ENCODE peak calls at places on chromosomes 6 and 20, in seven cellular contexts. S is lower lobe of right lung, X is heart left ventricle, P is GM23248, H is sigmoid colon, Y is transverse colon, K is right atrium auricular region. G is an unnamed sample. For H3K4me1, H3K36me3 and H3K27me3, the result is how much of the 10 kb centered on the place peaks cover.

GRCh38 chr6:2488578-2488977 is 243.2 kb upstream of the GMDS start:
- DNase-seq in X (no peak), Y (no peak), P (no peak), S (no peak), K (no peak), H (no peak), G (no peak)

GRCh38 chr6:158797331-158798202 is 21.6 kb downstream of the EZR start:
- DNase-seq in K (no peak), H (no peak), X (no peak), Y (no peak), P (peak), S (no peak), G (no peak)

GRCh38 chr6:132736239-132736638 is 21.5 kb downstream of the VNN2 start:
- DNase-seq in S (no peak), H (no peak), Y (no peak), P (no peak), K (no peak), X (no peak), G (no peak)

GRCh38 chr20:14245368-14245970 is 91.9 kb downstream of the FLRT3 start:
- DNase-seq in Y (no peak), P (peak), S (no peak), H (no peak), X (no peak), K (no peak), G (no peak)

GRCh38 chr20:44739952-44740351 is 5.7 kb upstream of the KCNK15 start:
- DNase-seq in Y (no peak), S (no peak), H (no peak), K (no peak), X (no peak), P (no peak), G (no peak)

GRCh38 chr6:150929403-150929802 is 63.9 kb downstream of the MTHFD1L start:
- DNase-seq in S (no peak), P (no peak), X (no peak), Y (no peak), H (no peak), K (no peak), G (no peak)

GRCh38 chr20:34546751-34547181 is 11.8 kb upstream of the MAP1LC3A start:
- DNase-seq in Y (peak), S (no peak), X (peak), P (no peak), H (no peak), K (no peak), G (no peak)

GRCh38 chr20:5674176-5674660 is 76.0 kb upstream of the SHLD1 start:
- DNase-seq in K (no peak), P (peak), H (no peak), Y (no peak), S (no peak), X (no peak), G (no peak)

GRCh38 chr6:26465776-26466175 is 8.0 kb downstream of the BTN2A1 start:
- DNase-seq in K (no peak), S (no peak), Y (no peak), H (no peak), X (no peak), P (no peak), G (no peak)

GRCh38 chr6:37319856-37320255 is 33.9 kb upstream of the RNF8 start:
- DNase-seq in X (no peak), K (no peak), H (no peak), Y (no peak), S (no peak), P (peak), G (no peak)

GRCh38 chr6:87099472-87099871 is 4.6 kb upstream of the CGA start:
- DNase-seq in Y (no peak), K (no peak), S (no peak), X (no peak), P (no peak), H (no peak), G (no peak)

GRCh38 chr20:258963-259362 is 1.4 kb downstream of the DEFB132 start:
- DNase-seq in H (no peak), Y (no peak), S (no peak), X (no peak), K (peak), P (peak), G (no peak)

GRCh38 chr20:59723607-59724456 is 119.5 kb downstream of the PHACTR3 start:
- DNase-seq in Y (no peak), S (no peak), P (peak), H (no peak), X (no peak), K (no peak), G (no peak)

GRCh38 chr6:119119989-119120388 is 41.5 kb upstream of the FAM184A start:
- DNase-seq in X (no peak), P (peak), H (no peak), K (no peak), S (no peak), Y (no peak), G (no peak)

GRCh38 chr6:166772518-166772917 is 145.5 kb upstream of the RPS6KA2 start:
- DNase-seq in S (no peak), P (no peak), X (no peak), Y (no peak), H (no peak), K (peak), G (no peak)

GRCh38 chr20:18988701-18989100 is 175.1 kb downstream of the SCP2D1 start:
- DNase-seq in P (no peak), X (no peak), K (peak), H (no peak), S (no peak), Y (no peak), G (no peak)

GRCh38 chr6:150915868-150916267 is 50.4 kb downstream of the MTHFD1L start:
- DNase-seq in S (no peak), Y (no peak), K (no peak), X (no peak), H (no peak), P (peak), G (no peak)

GRCh38 chr6:143232849-143233248 is 172.2 kb downstream of the AIG1 start:
- DNase-seq in H (no peak), Y (peak), P (peak), X (no peak), K (no peak), S (peak), G (peak)

GRCh38 chr6:26311385-26312095 is 53.5 kb upstream of the BTN3A2 start:
- DNase-seq in Y (peak), S (no peak), X (no peak), P (peak), K (no peak), H (no peak), G (no peak)

GRCh38 chr6:165679326-165679725 is 16.3 kb upstream of the PDE10A start:
- DNase-seq in X (no peak), H (no peak), P (no peak), S (no peak), Y (no peak), K (no peak), G (no peak)

GRCh38 chr20:10315138-10315537 is 96.5 kb downstream of the SNAP25 start:
- DNase-seq in H (no peak), S (no peak), X (no peak), Y (no peak), P (no peak), K (no peak), G (no peak)

GRCh38 chr6:121309768-121310473 is 24.4 kb downstream of the TBC1D32 start:
- DNase-seq in Y (no peak), P (peak), H (no peak), K (no peak), X (no peak), S (no peak), G (no peak)

GRCh38 chr20:59645761-59646171 is 41.4 kb downstream of the PHACTR3 start:
- DNase-seq in P (peak), K (peak), X (no peak), H (peak), Y (no peak), S (no peak), G (no peak)

GRCh38 chr20:40331699-40332098 is 357.3 kb downstream of the MAFB start:
- DNase-seq in H (no peak), S (peak), Y (peak), P (no peak), X (no peak), K (no peak), G (no peak)

GRCh38 chr20:25991756-25992130 is 295.1 kb upstream of the ZNF337 start:
- DNase-seq in Y (no peak), K (no peak), X (no peak), S (no peak), P (no peak), H (no peak), G (no peak)

GRCh38 chr6:124490123-124490522 is 472.1 kb upstream of the RNF217 start:
- DNase-seq in X (no peak), H (no peak), S (no peak), Y (no peak), K (no peak), P (no peak), G (no peak)

GRCh38 chr6:9295641-9296040 is 860.3 kb upstream of the SLC35B3 start:
- DNase-seq in Y (no peak), X (no peak), P (no peak), S (no peak), H (no peak), K (no peak), G (no peak)

GRCh38 chr20:16434087-16434664 is 139.1 kb downstream of the KIF16B start:
- DNase-seq in S (peak), H (no peak), X (peak), Y (peak), K (no peak), P (peak), G (no peak)

GRCh38 chr6:121823437-121823851 is 388.0 kb downstream of the GJA1 start:
- DNase-seq in H (no peak), P (peak), S (no peak), Y (no peak), K (no peak), X (no peak), G (no peak)

GRCh38 chr20:19756756-19757486 is 1.1 kb upstream of the RIN2 start:
- DNase-seq in K (peak), S (no peak), P (no peak), Y (no peak), X (no peak), H (peak), G (no peak)

GRCh38 chr6:118719351-118720124 is 68.1 kb upstream of the CEP85L start:
- DNase-seq in P (no peak), H (no peak), X (no peak), S (no peak), K (no peak), Y (no peak), G (no peak)

GRCh38 chr6:15265787-15266186 is 19.9 kb downstream of the JARID2 start:
- DNase-seq in S (no peak), Y (no peak), P (peak), X (no peak), K (no peak), H (no peak), G (no peak)
- H3K4me1 ChIP-seq in S (half or more), Y (under half), P (half or more), X (under half), K (half or more), H (under half), G (under half)

DNA sequence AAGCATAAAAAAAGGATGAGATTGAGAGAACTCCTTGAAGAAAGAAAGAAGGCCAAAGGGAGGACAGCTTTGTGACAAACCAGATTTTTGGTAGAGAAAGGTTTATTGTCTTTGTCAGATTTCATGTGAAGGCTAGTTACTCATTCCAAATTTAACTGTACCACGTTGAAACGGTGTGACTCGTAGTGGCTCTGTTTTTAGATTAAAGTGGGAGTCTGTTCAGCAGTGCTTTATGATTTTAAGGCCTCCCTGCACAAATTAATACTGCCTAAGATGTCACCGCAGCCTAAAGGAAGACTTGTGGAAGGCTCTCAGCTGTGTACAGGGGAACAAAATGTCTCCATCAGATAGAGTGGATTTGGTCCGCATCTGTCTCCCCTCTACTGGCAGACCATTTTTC is 35.9 kb downstream of the CDC40 start:
- DNase-seq in P (peak), Y (no peak), X (no peak), H (no peak), S (no peak), K (no peak), G (no peak)
- H3K36me3 ChIP-seq in P (half or more), Y (under half), X (under half), H (under half), S (half or more), K (half or more), G (under half)

DNA sequence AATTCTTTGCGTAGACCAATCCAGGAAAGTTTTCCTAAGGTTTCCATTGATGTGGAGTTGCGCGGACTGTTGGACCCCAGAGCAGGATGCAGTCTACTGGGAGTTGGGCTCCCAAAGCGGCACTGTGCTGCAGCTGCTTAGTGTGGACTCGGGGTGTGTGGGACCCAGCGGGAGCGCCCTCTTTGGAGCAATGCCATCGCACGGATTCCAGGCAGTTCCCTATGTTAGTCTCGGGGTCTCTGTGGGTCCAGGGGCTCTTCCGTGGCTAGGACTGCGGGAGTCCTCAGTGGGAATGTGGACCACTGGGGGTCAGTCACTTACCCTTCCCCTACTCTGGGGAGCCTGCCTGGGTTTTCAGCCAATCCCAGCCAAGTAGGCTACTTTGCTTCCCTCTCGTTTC is 151.7 kb upstream of the OLIG3 start:
- DNase-seq in Y (no peak), H (no peak), X (no peak), P (no peak), S (no peak), K (no peak), G (no peak)
- H3K27me3 ChIP-seq in Y (under half), H (under half), X (under half), P (under half), S (under half), K (under half), G (under half)

DNA sequence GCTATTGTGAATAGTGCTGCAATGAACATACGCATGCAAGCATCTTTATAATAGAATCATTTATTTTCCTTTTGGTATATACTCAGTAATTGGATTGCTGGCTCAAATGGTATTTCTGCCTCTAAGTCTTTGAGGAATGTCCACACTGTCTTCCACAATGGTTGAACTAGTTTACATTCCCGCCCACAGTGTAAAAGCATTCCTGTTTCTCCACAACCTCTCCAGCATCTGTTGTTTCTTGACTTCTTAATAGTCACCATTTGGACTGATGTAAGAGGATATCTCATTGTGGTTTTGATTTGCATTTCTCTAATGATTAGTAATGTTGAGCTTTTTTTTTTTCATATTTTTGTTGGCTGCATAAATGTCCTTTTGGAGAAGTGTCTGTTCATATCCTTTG is 208.7 kb downstream of the PHF3 start:
- DNase-seq in S (no peak), H (no peak), P (peak), K (no peak), Y (no peak), X (no peak), G (no peak)
- H3K4me1 ChIP-seq in S (under half), H (under half), P (under half), K (under half), Y (under half), X (under half), G (under half)

GRCh38 chr20:63933646-63934045 is 22.6 kb downstream of the UCKL1 start:
- DNase-seq in X (peak), K (no peak), H (no peak), S (no peak), Y (no peak), P (no peak), G (no peak)
- H3K36me3 ChIP-seq in X (under half), K (half or more), H (under half), S (half or more), Y (under half), P (under half), G (under half)

GRCh38 chr20:57275334-57275733 is 8.9 kb upstream of the BMP7 start:
- DNase-seq in S (no peak), H (no peak), X (no peak), Y (no peak), K (no peak), P (no peak), G (no peak)
- H3K27me3 ChIP-seq in S (under half), H (under half), X (under half), Y (under half), K (under half), P (half or more), G (under half)

DNA sequence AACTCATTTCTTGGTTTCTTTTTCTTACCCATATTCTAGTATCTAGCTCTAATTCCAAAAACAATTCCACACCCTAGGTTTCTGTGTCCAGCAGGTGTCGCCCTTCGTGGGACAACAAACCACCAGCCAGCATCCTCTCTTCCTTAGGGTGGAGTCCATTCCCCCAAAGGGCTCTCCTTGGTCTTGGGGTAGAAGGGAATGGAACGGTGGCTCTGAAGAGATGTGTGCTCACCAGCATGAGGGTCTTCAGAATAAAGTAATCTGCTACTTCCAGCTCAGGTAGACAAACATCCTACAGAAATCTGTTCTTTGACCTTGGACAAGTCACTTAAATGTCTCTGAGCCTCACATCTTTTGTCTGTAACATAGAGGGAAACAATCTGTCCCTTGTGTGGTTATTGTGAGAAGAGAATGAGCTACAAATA is 7.2 kb downstream of the HLA-DMB start:
- DNase-seq in P (peak), K (peak), Y (peak), H (peak), X (peak), S (peak), G (peak)
- H3K4me1 ChIP-seq in P (under half), K (under half), Y (under half), H (under half), X (under half), S (under half), G (under half)

DNA sequence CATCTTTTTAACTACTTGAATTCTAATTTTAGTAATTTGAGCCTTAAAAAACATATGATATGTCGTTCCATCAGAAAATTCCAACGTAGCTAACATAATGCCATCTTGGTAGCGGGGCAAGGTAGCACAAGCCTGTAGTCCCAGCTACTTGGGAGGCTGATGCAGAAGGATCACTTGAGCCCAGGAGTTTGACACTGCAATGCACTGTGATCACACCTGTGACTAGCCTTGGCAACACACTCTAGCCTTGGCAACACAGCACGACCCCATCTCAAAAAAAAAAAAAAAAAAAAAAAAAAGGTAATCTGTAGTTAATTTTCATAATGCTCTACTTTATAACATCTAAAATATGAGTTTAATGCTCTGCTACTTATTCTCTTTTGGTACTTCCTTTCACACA is 6.7 kb downstream of the BCLAF1 start:
- DNase-seq in H (no peak), P (no peak), X (no peak), S (no peak), K (no peak), Y (no peak), G (no peak)
- H3K36me3 ChIP-seq in H (under half), P (under half), X (under half), S (under half), K (under half), Y (under half), G (under half)

GRCh38 chr6:41426888-41427641 is 91.7 kb downstream of the NCR2 start:
- DNase-seq in K (no peak), Y (no peak), P (no peak), H (no peak), X (no peak), S (no peak), G (no peak)
- H3K27me3 ChIP-seq in K (under half), Y (under half), P (under half), H (under half), X (under half), S (under half), G (under half)